ENCODE peak calls at places on chromosomes 13 and 19, in six cellular contexts. H is GM23338, Q is neural progenitor cell, S is astrocyte, V is hepatocyte, A is Panc1. M is an unnamed sample.
A peak's percentile ranks its signal among the peaks of the same experiment; 100 is the strongest.

GRCh38 chr19:53951947-53952346 is 10.8 kb upstream of the CACNG8 start:
- DNase-seq in Q (no peak), V (no peak), A (no peak), H (no peak), S (no peak), M (no peak)

GRCh38 chr19:18856385-18857126 is 24.8 kb downstream of the UPF1 start:
- DNase-seq in A (no peak), S (no peak), V (peak; percentile 55), Q (peak; percentile 58), H (peak; percentile 43), M (no peak)

GRCh38 chr13:34070006-34070405 is 252.1 kb downstream of the RFC3 start:
- DNase-seq in V (no peak), A (no peak), S (peak; percentile 66), H (no peak), Q (no peak), M (peak; percentile 23)

GRCh38 chr13:26299168-26299788 is 45.3 kb downstream of the CDK8 start:
- DNase-seq in H (no peak), V (no peak), S (no peak), A (no peak), Q (no peak), M (no peak)

GRCh38 chr13:75959861-75960481 is 323.8 kb downstream of the LMO7 start:
- DNase-seq in S (no peak), A (no peak), Q (no peak), H (no peak), V (no peak), M (no peak)

GRCh38 chr19:37975596-37976515 is 68.8 kb downstream of the SIPA1L3 start:
- DNase-seq in V (no peak), A (no peak), S (no peak), Q (no peak), H (no peak), M (no peak)

GRCh38 chr13:37954191-37954590 is 84.6 kb upstream of the TRPC4 start:
- DNase-seq in S (no peak), Q (no peak), H (no peak), A (no peak), V (no peak), M (no peak)

GRCh38 chr13:51339952-51340732 is 651 bp downstream of the SERPINE3 start:
- DNase-seq in H (no peak), A (no peak), S (no peak), V (no peak), Q (no peak), M (no peak)

GRCh38 chr19:5436101-5436947 is 18.9 kb upstream of the ZNRF4 start:
- DNase-seq in A (no peak), V (peak; percentile 68), H (peak; percentile 96), S (peak; percentile 91), Q (peak; percentile 95), M (peak; percentile 65)

GRCh38 chr13:31904941-31905824 is 126.4 kb upstream of the FRY start:
- DNase-seq in Q (no peak), H (no peak), A (no peak), V (no peak), S (no peak), M (no peak)

GRCh38 chr19:30667227-30667626 is 295.0 kb downstream of the ZNF536 start:
- DNase-seq in Q (no peak), S (no peak), V (no peak), H (no peak), A (no peak), M (no peak)
- H3K36me3 ChIP-seq in Q (no peaks in the 10 kb centered on the region), S (no peaks in the 10 kb centered on the region), V (no peaks in the 10 kb centered on the region), H (no peaks in the 10 kb centered on the region), A (no peaks in the 10 kb centered on the region), M (no peaks in the 10 kb centered on the region)

GRCh38 chr19:49687150-49687549 is 2.2 kb upstream of the ADM5 start:
- DNase-seq in Q (no peak), H (no peak), S (no peak), V (no peak), A (no peak), M (no peak)

GRCh38 chr19:49689133-49690072 is at the start of gene ADM5:
- DNase-seq in Q (peak; percentile 56), H (peak; percentile 85), V (peak; percentile 72), A (no peak), S (no peak), M (no peak)

GRCh38 chr19:49688531-49689132 is 762 bp upstream of the ADM5 start:
- DNase-seq in Q (no peak), H (peak; percentile 42), V (no peak), A (no peak), S (no peak), M (no peak)

GRCh38 chr19:49686503-49687088 is 2.8 kb upstream of the ADM5 start:
- DNase-seq in V (no peak), H (no peak), Q (no peak), S (no peak), A (no peak), M (no peak)

DNA sequence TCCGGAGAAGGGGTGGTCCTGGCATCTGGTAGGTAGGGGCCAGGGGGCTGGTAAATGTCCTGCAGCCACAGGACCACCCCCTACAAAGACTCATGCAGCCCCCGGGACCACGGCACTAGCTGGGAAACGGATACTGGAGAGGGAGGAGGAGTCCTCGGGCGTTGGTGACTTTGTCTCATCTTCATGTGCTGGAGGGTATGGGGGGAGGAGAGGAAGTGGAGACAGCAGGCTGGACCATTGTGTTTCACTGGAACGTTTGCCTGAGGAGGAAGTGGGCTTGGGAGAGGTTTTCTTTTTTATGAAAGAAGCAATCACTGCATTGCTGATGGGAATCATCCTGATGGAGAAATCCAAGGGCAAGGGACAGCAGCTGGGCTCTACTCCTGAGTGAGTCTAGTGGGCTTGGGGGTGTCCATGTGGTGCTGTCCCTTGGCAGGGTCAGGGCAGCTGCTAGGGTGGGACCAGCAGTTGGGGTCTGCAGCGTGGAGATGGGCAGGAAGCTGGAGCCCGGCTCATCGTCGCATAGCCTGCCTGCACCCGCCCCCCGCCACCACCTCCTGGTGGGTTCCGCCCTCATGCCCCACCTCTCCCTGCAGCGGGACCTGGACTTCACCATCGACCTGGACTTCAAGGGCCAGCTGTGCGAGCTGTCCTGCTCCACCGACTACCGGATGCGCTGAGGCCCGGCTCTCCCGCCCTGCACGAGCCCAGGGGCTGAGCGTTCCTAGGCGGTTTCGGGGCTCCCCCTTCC is 1.7 kb upstream of the ADM5 start:
- DNase-seq in V (no peak), H (peak; percentile 55), Q (no peak), S (no peak), A (no peak), M (no peak)
- H3K27ac ChIP-seq in V (no peak overlapping the region), H (peak overlapping the region; percentile 85), Q (no peak overlapping the region), S (no peak overlapping the region), A (no peak overlapping the region), M (no peak overlapping the region)

GRCh38 chr13:111288276-111288675 is 32.2 kb upstream of the TEX29 start:
- DNase-seq in H (no peak), V (no peak), Q (no peak), S (no peak), A (no peak), M (no peak)
- H3K36me3 ChIP-seq in H (peaks cover 7% of the 10 kb centered on the region), V (no peaks in the 10 kb centered on the region), Q (peaks cover 3% of the 10 kb centered on the region), S (peaks cover 42% of the 10 kb centered on the region), A (peaks cover 2% of the 10 kb centered on the region), M (peaks cover 97% of the 10 kb centered on the region)

DNA sequence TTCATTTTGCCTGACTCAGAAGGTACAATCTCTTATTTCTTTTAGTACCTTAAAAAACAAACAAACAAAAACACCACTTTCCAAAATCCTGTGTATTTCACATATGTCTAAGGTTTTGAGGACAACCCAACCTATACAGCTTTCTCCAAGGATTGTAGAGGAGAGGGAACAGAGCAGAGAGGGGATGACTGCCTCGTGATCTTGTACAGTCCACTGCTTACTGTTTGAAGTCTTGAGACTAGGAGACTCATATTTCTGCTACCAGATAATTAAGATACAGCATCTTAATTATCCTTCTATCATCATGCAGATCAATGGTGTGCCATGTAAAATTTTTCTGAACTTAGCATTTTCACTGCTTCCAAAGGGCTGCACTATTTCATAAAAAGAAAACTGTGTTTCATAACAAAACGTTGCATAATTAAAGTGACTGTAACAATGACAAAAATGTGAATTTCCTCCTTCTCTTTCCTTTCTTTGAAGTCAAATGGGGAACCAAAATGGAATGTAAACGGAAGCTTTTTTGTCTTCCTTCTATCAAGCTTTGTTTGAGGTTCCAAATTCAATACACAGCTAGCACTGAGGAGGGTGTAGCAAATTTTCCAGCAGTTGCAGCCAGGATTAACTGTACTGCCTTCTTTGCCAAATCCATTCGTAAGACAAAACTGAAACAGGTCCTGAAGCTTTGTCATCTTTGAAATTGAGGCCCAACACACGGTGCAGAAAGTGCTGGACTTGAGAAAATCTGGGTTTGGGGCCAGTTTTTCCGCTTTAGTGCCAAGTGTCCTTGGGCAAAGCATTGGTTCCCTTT is 34.8 kb upstream of the RCBTB2 start:
- DNase-seq in Q (no peak), S (no peak), A (no peak), V (peak; percentile 18), H (no peak), M (no peak)
- H3K27ac ChIP-seq in Q (no peak overlapping the region), S (no peak overlapping the region), A (no peak overlapping the region), V (peak overlapping the region; percentile 50), H (no peak overlapping the region), M (no peak overlapping the region)

DNA sequence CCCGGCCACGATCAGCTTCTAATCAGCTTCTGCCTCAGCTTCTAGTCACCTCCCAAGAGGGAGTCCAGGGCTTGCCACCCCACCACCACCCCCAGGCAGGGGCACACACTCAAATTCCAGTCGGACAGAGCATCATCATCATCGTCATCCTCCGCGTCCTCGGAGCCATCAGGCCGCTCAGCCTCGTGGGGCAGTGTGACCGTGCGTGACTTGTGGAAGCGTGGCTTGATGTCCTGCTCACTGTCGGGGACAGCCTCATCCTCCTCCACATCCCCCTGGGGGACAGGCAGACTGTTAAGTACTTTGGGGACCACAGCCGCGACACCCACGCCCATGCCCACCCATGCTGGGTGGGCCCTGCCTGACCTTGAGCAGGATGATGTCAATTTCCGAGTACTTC is 12.5 kb downstream of the TNPO2 start:
- DNase-seq in A (no peak), Q (no peak), S (no peak), V (no peak), H (no peak), M (no peak)
- H3K36me3 ChIP-seq in A (peaks cover 8% of the 10 kb centered on the region), Q (peaks cover 4% of the 10 kb centered on the region), S (peaks cover 37% of the 10 kb centered on the region), V (no peaks in the 10 kb centered on the region), H (peaks cover 67% of the 10 kb centered on the region), M (peaks cover 92% of the 10 kb centered on the region)